ENCODE peak calls at places on chromosomes 11 and 22, in seven cellular contexts. A is activated CD4-positive, CD25-positive, alpha-beta regulatory T cell; U is ureter; T is CD8-positive, alpha-beta T cell; C is NCI-H2171; G is RWPE1; D is T-helper 2 cell. L is an unnamed sample.

GRCh38 chr11:19240420-19241259 is at the start of gene E2F8:
- DNase-seq in A (peak; percentile 53), U (peak; percentile 93), T (peak; percentile 69), C (peak; percentile 72), G (peak; percentile 99), D (peak; percentile 94), L (peak; percentile 93)

GRCh38 chr22:28594784-28595324 is 84.8 kb downstream of the TTC28 start:
- DNase-seq in A (no peak), U (no peak), T (no peak), C (peak; percentile 59), G (peak; percentile 29), D (peak; percentile 43), L (no peak)

GRCh38 chr11:10418259-10418949 is 36.7 kb upstream of the AMPD3 start:
- DNase-seq in A (no peak), U (no peak), T (no peak), C (no peak), G (no peak), D (no peak), L (no peak)

GRCh38 chr11:102187416-102188125 is 77.3 kb downstream of the YAP1 start:
- DNase-seq in A (no peak), U (no peak), T (no peak), C (no peak), G (no peak), D (no peak), L (no peak)

GRCh38 chr11:82867495-82868082 is 32.6 kb downstream of the PRCP start:
- DNase-seq in A (peak; percentile 50), U (peak; percentile 88), T (peak; percentile 74), C (peak; percentile 39), G (peak; percentile 46), D (peak; percentile 76), L (peak; percentile 80)

GRCh38 chr11:134589155-134589554 is 177.1 kb upstream of the B3GAT1 start:
- DNase-seq in A (no peak), U (no peak), T (no peak), C (no peak), G (no peak), D (no peak), L (peak; percentile 11)

GRCh38 chr11:10407749-10408472 is 47.2 kb upstream of the AMPD3 start:
- DNase-seq in A (no peak), U (no peak), T (no peak), C (no peak), G (no peak), D (no peak), L (no peak)

GRCh38 chr11:112507281-112507680 is 246.6 kb upstream of the PLET1 start:
- DNase-seq in A (no peak), U (no peak), T (no peak), C (no peak), G (no peak), D (no peak), L (no peak)

GRCh38 chr11:61793084-61793828 is 545 bp downstream of the FEN1 start:
- DNase-seq in A (no peak), U (no peak), T (no peak), C (peak; percentile 78), G (no peak), D (no peak), L (no peak)

GRCh38 chr11:118911880-118912741 is 13.6 kb downstream of the BCL9L start:
- DNase-seq in A (no peak), U (peak; percentile 93), T (peak; percentile 81), C (no peak), G (peak; percentile 87), D (peak; percentile 50), L (peak; percentile 88)

GRCh38 chr11:85663781-85664560 is 958 bp downstream of the CREBZF start:
- DNase-seq in A (peak; percentile 84), U (peak; percentile 89), T (peak; percentile 93), C (peak; percentile 92), G (peak; percentile 38), D (peak; percentile 95), L (peak; percentile 84)

GRCh38 chr11:95703059-95703458 is 86.5 kb downstream of the FAM76B start:
- DNase-seq in A (no peak), U (no peak), T (no peak), C (no peak), G (no peak), D (peak; percentile 71), L (no peak)

GRCh38 chr22:41565403-41566054 is 4.7 kb downstream of the CSDC2 start:
- DNase-seq in A (no peak), U (no peak), T (no peak), C (peak; percentile 34), G (peak; percentile 69), D (peak; percentile 41), L (no peak)

GRCh38 chr11:121472310-121472709 is 19.5 kb upstream of the SORL1-AS1 start:
- DNase-seq in A (no peak), U (no peak), T (no peak), C (no peak), G (no peak), D (peak; percentile 39), L (no peak)

GRCh38 chr11:19450282-19450681 is 209.5 kb upstream of the E2F8 start:
- DNase-seq in A (no peak), U (no peak), T (no peak), C (no peak), G (no peak), D (no peak), L (no peak)

GRCh38 chr11:114150671-114151070 is 91.2 kb downstream of the ZBTB16 start:
- DNase-seq in A (no peak), U (no peak), T (no peak), C (no peak), G (no peak), D (no peak), L (no peak)

GRCh38 chr11:57514538-57515331 is 767 bp downstream of the SLC43A1 start:
- DNase-seq in A (no peak), U (peak; percentile 73), T (peak; percentile 58), C (no peak), G (peak; percentile 21), D (peak; percentile 60), L (peak; percentile 62)

GRCh38 chr11:33531743-33532181 is 168.9 kb downstream of the C11orf91 start:
- DNase-seq in A (no peak), U (no peak), T (no peak), C (no peak), G (no peak), D (no peak), L (no peak)

GRCh38 chr11:11020747-11021149 is 162.9 kb upstream of the ZBED5 start:
- DNase-seq in A (no peak), U (no peak), T (no peak), C (no peak), G (no peak), D (no peak), L (no peak)

GRCh38 chr11:61923166-61924015 is 6.0 kb upstream of the RAB3IL1 start:
- DNase-seq in A (no peak), U (peak; percentile 72), T (no peak), C (no peak), G (no peak), D (no peak), L (no peak)

GRCh38 chr11:118152020-118152551 is 537 bp downstream of the SCN4B start:
- DNase-seq in A (no peak), U (no peak), T (no peak), C (no peak), G (no peak), D (no peak), L (no peak)

L was measured in lung.